ENCODE peak calls at places on chromosome 5, in six cellular contexts. B is H9, U is neuronal stem cell, W is IMR-90, X is mesenchymal stem cell, R is H1. J is an unnamed sample.

GRCh38 chr5:147400076-147400809 is 109.6 kb downstream of the DPYSL3 start:
- DNase-seq in R (no peak), B (no peak), X (peak), W (no peak), U (no peak), J (no peak)

GRCh38 chr5:3490962-3491477 is 104.6 kb upstream of the IRX1 start:
- DNase-seq in W (no peak), X (no peak), R (no peak), U (no peak), B (no peak), J (no peak)

GRCh38 chr5:160466889-160467554 is 45.4 kb downstream of the PTTG1 start:
- DNase-seq in X (peak), W (no peak), R (no peak), U (no peak), B (no peak), J (no peak)

GRCh38 chr5:135705230-135705631 is 126.4 kb upstream of the CXCL14 start:
- DNase-seq in B (no peak), X (peak), R (no peak), U (no peak), W (peak), J (no peak)

GRCh38 chr5:75331095-75332090 is 5.6 kb upstream of the HMGCR start:
- DNase-seq in U (no peak), B (no peak), R (no peak), W (no peak), X (no peak), J (no peak)

GRCh38 chr5:142445266-142445665 is 120.4 kb upstream of the SPRY4 start:
- DNase-seq in X (peak), B (no peak), R (no peak), W (peak), U (no peak), J (no peak)

GRCh38 chr5:107431998-107432397 is 238.7 kb downstream of the EFNA5 start:
- DNase-seq in B (no peak), X (peak), W (peak), U (no peak), R (no peak), J (peak)

GRCh38 chr5:141354900-141355469 is at the start of gene PCDHGA4:
- DNase-seq in U (no peak), R (no peak), W (peak), B (no peak), X (no peak), J (no peak)

GRCh38 chr5:170596482-170596881 is 92.7 kb downstream of the KCNIP1 start:
- DNase-seq in U (no peak), R (no peak), B (no peak), W (no peak), X (no peak), J (peak)

GRCh38 chr5:147461915-147462314 is 48.0 kb downstream of the DPYSL3 start:
- DNase-seq in R (no peak), X (peak), W (peak), B (no peak), U (no peak), J (no peak)

GRCh38 chr5:138632900-138633489 is 57.8 kb upstream of the HSPA9 start:
- DNase-seq in B (peak), W (peak), X (peak), R (peak), U (peak), J (peak)

GRCh38 chr5:96652769-96653455 is 9.3 kb upstream of the CAST start:
- DNase-seq in X (no peak), R (no peak), W (peak), B (peak), U (no peak), J (peak)

GRCh38 chr5:163248856-163249255 is 188.5 kb upstream of the CCNG1 start:
- DNase-seq in X (no peak), R (no peak), W (no peak), U (no peak), B (no peak), J (no peak)

GRCh38 chr5:159099049-159099760 is 511 bp downstream of the EBF1 start:
- DNase-seq in B (peak), R (peak), X (peak), W (peak), U (peak), J (peak)

GRCh38 chr5:115995351-115995750 is 33.1 kb downstream of the LVRN start:
- DNase-seq in B (no peak), W (no peak), U (no peak), R (no peak), X (no peak), J (no peak)

GRCh38 chr5:127898551-127899213 is 184.9 kb upstream of the SLC12A2 start:
- DNase-seq in X (no peak), B (no peak), U (no peak), R (no peak), W (peak), J (no peak)

GRCh38 chr5:657570-657969 is 35.6 kb downstream of the TPPP start:
- DNase-seq in B (no peak), X (peak), U (no peak), W (peak), R (no peak), J (no peak)

GRCh38 chr5:41891066-41891707 is 13.0 kb upstream of the RIMOC1 start:
- DNase-seq in B (no peak), U (no peak), W (no peak), X (no peak), R (no peak), J (no peak)

GRCh38 chr5:177374211-177374610 is 10.0 kb upstream of the SLC34A1 start:
- DNase-seq in U (no peak), B (no peak), W (no peak), X (no peak), R (no peak), J (no peak)

GRCh38 chr5:57215629-57216195 is 41.9 kb downstream of the GPBP1 start:
- DNase-seq in R (no peak), X (peak), W (peak), U (no peak), B (no peak), J (no peak)

GRCh38 chr5:75167345-75167744 is 69.3 kb downstream of the ANKRD31 start:
- DNase-seq in X (peak), R (no peak), W (no peak), B (peak), U (no peak), J (peak)

GRCh38 chr5:16690243-16690839 is 73.5 kb upstream of the RETREG1 start:
- DNase-seq in X (peak), W (peak), U (peak), B (peak), R (peak), J (peak)

GRCh38 chr5:15695171-15695676 is 195.2 kb downstream of the FBXL7 start:
- DNase-seq in R (no peak), X (peak), B (no peak), W (peak), U (no peak), J (no peak)

GRCh38 chr5:94432499-94432898 is 185.9 kb downstream of the KIAA0825 start:
- DNase-seq in U (no peak), X (peak), W (peak), R (no peak), B (no peak), J (no peak)

GRCh38 chr5:117455236-117456233 is 880.9 kb upstream of the SEMA6A start:
- DNase-seq in X (no peak), W (no peak), B (peak), U (no peak), R (peak), J (peak)

GRCh38 chr5:90395005-90395404 is 14.6 kb downstream of the CETN3 start:
- DNase-seq in W (no peak), U (no peak), X (no peak), R (no peak), B (no peak), J (no peak)

GRCh38 chr5:53991942-53992341 is 318.4 kb downstream of the ARL15 start:
- DNase-seq in R (no peak), W (no peak), B (no peak), X (no peak), U (no peak), J (peak)

GRCh38 chr5:138148811-138149210 is 9.6 kb upstream of the NME5 start:
- DNase-seq in R (no peak), X (peak), U (no peak), W (peak), B (no peak), J (no peak)

GRCh38 chr5:83026507-83026906 is 50.7 kb downstream of the TMEM167A start:
- DNase-seq in X (no peak), R (no peak), B (peak), U (no peak), W (no peak), J (peak)

GRCh38 chr5:29504411-29504810 is 1689.1 kb upstream of the CDH6 start:
- DNase-seq in X (no peak), B (no peak), W (no peak), R (no peak), U (no peak), J (no peak)

GRCh38 chr5:145283101-145283500 is 552.0 kb downstream of the PRELID2 start:
- DNase-seq in X (no peak), U (no peak), W (no peak), R (no peak), B (no peak), J (no peak)

GRCh38 chr5:8417316-8418048 is 548.5 kb downstream of the MTRR start:
- DNase-seq in X (no peak), W (no peak), R (no peak), U (no peak), B (no peak), J (peak)

GRCh38 chr5:39443911-39444310 is 19.1 kb upstream of the DAB2 start:
- DNase-seq in X (no peak), B (no peak), R (no peak), U (no peak), W (no peak), J (no peak)

GRCh38 chr5:1227669-1228068 is 2.5 kb downstream of the SLC6A18 start:
- DNase-seq in W (peak), X (no peak), B (no peak), R (no peak), U (no peak), J (no peak)

GRCh38 chr5:119269061-119269579 is 86.7 kb upstream of the TNFAIP8 start:
- DNase-seq in B (peak), R (no peak), W (peak), X (peak), U (peak), J (peak)

GRCh38 chr5:115435776-115436712 is 108.5 kb downstream of the FEM1C start:
- DNase-seq in X (no peak), W (peak), R (no peak), B (no peak), U (no peak), J (no peak)

GRCh38 chr5:137647401-137647800 is 88.5 kb downstream of the KLHL3 start:
- DNase-seq in W (no peak), R (no peak), X (no peak), U (no peak), B (no peak), J (no peak)

GRCh38 chr5:121949885-121950284 is 11.9 kb upstream of the SRFBP1 start:
- DNase-seq in U (peak), R (no peak), X (peak), B (peak), W (peak), J (peak)

GRCh38 chr5:179470191-179470590 is 80.2 kb upstream of the RUFY1 start:
- DNase-seq in R (no peak), U (no peak), B (peak), X (no peak), W (no peak), J (no peak)

GRCh38 chr5:76363385-76364261 is 39.5 kb upstream of the IQGAP2 start:
- DNase-seq in X (no peak), B (no peak), R (no peak), U (no peak), W (no peak), J (no peak)

GRCh38 chr5:134527156-134527960 is 1.9 kb downstream of the JADE2 start:
- DNase-seq in W (peak), U (peak), B (peak), X (peak), R (peak), J (peak)
- H3K27ac ChIP-seq in W (peak), U (peak), B (peak), X (peak), R (peak), J (peak)

GRCh38 chr5:131262953-131263541 is 806 bp upstream of the CDC42SE2 start:
- DNase-seq in X (no peak), B (no peak), R (no peak), U (no peak), W (no peak), J (peak)

GRCh38 chr5:131259326-131259725 is 4.5 kb upstream of the CDC42SE2 start:
- DNase-seq in X (no peak), B (no peak), U (no peak), R (no peak), W (peak), J (no peak)

GRCh38 chr5:131260895-131261294 is 3.0 kb upstream of the CDC42SE2 start:
- DNase-seq in R (no peak), U (no peak), B (no peak), X (no peak), W (no peak), J (no peak)

GRCh38 chr5:131263648-131264452 is at the start of gene CDC42SE2:
- DNase-seq in X (peak), B (peak), U (peak), R (peak), W (peak), J (peak)

GRCh38 chr5:131261483-131261882 is 2.4 kb upstream of the CDC42SE2 start:
- DNase-seq in R (no peak), W (no peak), U (no peak), B (no peak), X (no peak), J (no peak)
- H3K23ac ChIP-seq in R (no peak), W (no peak), U (no peak), B (no peak), X (no peak), J (no peak)

GRCh38 chr5:86909896-86910295 is 292.2 kb downstream of the COX7C start:
- DNase-seq in B (no peak), R (no peak), U (no peak), X (peak), W (peak), J (peak)
- H2BK15ac ChIP-seq in B (no peak), R (no peak), U (no peak), X (no peak), W (no peak), J (no peak)

GRCh38 chr5:88842784-88843183 is 40.2 kb downstream of the MEF2C start:
- DNase-seq in R (no peak), W (no peak), X (no peak), B (no peak), U (no peak), J (no peak)
- H3K27ac ChIP-seq in R (no peak), W (no peak), X (no peak), B (no peak), U (no peak), J (no peak)

J was measured in mesendoderm.